ENCODE peak calls at places on chromosomes 13 and 19, in seven cellular contexts. I is retina; E is amniotic stem cell; K is non-pigmented ciliary epithelial cell; C is A172; J is effector CD4-positive, alpha-beta T cell; U is GDM1. G is an unnamed sample.

GRCh38 chr13:110471833-110472162 is 89.7 kb downstream of the RAB20 start:
- DNase-seq in E (no peak), U (peak; percentile 39), K (peak; percentile 57), C (peak; percentile 46), J (no peak), I (no peak), G (peak; percentile 83)

GRCh38 chr13:89796196-89796595 is 1551.3 kb upstream of the MIR17HG start:
- DNase-seq in E (no peak), I (no peak), J (no peak), K (no peak), C (peak; percentile 3), U (no peak), G (no peak)

GRCh38 chr19:44903216-44903601 is 2.4 kb upstream of the APOE start:
- DNase-seq in J (no peak), I (no peak), U (no peak), K (no peak), E (no peak), C (no peak), G (no peak)

GRCh38 chr19:51944798-51945552 is 17.7 kb downstream of the ZNF613 start:
- DNase-seq in E (no peak), J (no peak), C (no peak), I (no peak), U (no peak), K (no peak), G (no peak)

GRCh38 chr13:106139942-106140341 is 395.5 kb downstream of the EFNB2 start:
- DNase-seq in I (no peak), C (no peak), K (no peak), J (no peak), U (no peak), E (no peak), G (no peak)

GRCh38 chr13:88932950-88933349 is 1261.8 kb downstream of the SLITRK5 start:
- DNase-seq in I (no peak), E (no peak), K (no peak), J (no peak), U (no peak), C (no peak), G (no peak)

GRCh38 chr13:107376393-107377085 is 808.6 kb upstream of the ARGLU1 start:
- DNase-seq in K (no peak), I (peak; percentile 35), U (no peak), C (no peak), E (no peak), J (no peak), G (no peak)

GRCh38 chr13:45833663-45834062 is 17.9 kb downstream of the SIAH3 start:
- DNase-seq in I (peak; percentile 31), C (peak; percentile 83), U (peak; percentile 27), K (no peak), E (no peak), J (no peak), G (no peak)

GRCh38 chr13:36685912-36686311 is 12.1 kb downstream of the SERTM1 start:
- DNase-seq in E (no peak), J (no peak), U (no peak), K (peak; percentile 28), I (no peak), C (no peak), G (no peak)

GRCh38 chr13:97934590-97934989 is 18.9 kb upstream of the IPO5 start:
- DNase-seq in I (peak; percentile 86), J (no peak), K (no peak), C (no peak), E (no peak), U (no peak), G (no peak)

GRCh38 chr13:32880636-32881035 is 135.6 kb upstream of the KL start:
- DNase-seq in K (no peak), I (no peak), U (no peak), J (no peak), E (no peak), C (no peak), G (no peak)

GRCh38 chr13:23381877-23382276 is 51.6 kb downstream of the SACS start:
- DNase-seq in C (no peak), U (no peak), J (no peak), E (no peak), I (peak; percentile 31), K (no peak), G (no peak)

GRCh38 chr19:15297416-15298224 is 34.7 kb downstream of the BRD4 start:
- DNase-seq in E (no peak), I (no peak), J (no peak), C (no peak), K (no peak), U (no peak), G (no peak)

GRCh38 chr13:106472621-106473020 is 62.8 kb downstream of the EFNB2 start:
- DNase-seq in C (peak; percentile 39), I (no peak), J (no peak), E (no peak), U (no peak), K (no peak), G (no peak)

GRCh38 chr13:105598551-105598950 is 936.9 kb downstream of the EFNB2 start:
- DNase-seq in U (no peak), C (peak; percentile 13), J (no peak), E (peak; percentile 61), K (peak; percentile 17), I (no peak), G (no peak)

GRCh38 chr13:97148894-97149293 is 73.2 kb upstream of the MBNL2 start:
- DNase-seq in U (no peak), K (no peak), C (no peak), E (no peak), J (no peak), I (no peak), G (no peak)

GRCh38 chr13:28043224-28043623 is 54.7 kb upstream of the URAD start:
- DNase-seq in C (no peak), U (no peak), E (no peak), I (no peak), K (no peak), J (no peak), G (no peak)

GRCh38 chr13:66803759-66804456 is 426.2 kb downstream of the PCDH9 start:
- DNase-seq in U (no peak), J (no peak), C (no peak), E (no peak), K (no peak), I (peak; percentile 43), G (no peak)

G was measured in cardiac septum.